ENCODE peak calls at places on chromosomes 5 and 9, in four cellular contexts. One of them, this sample, is unnamed.

GRCh38 chr5:160064979-160065619 is 54.2 kb downstream of the PWWP2A start:
- DNase-seq in transverse colon: peak
- DNase-seq in HFFc6: no peak
- DNase-seq in GM13977: no peak
- DNase-seq in this sample: peak

GRCh38 chr9:115944166-115944948 is 209.2 kb upstream of the PAPPA start:
- DNase-seq in transverse colon: peak
- DNase-seq in HFFc6: peak
- DNase-seq in GM13977: no peak
- DNase-seq in this sample: no peak

GRCh38 chr9:35756275-35756742 is 2.2 kb upstream of the MSMP start:
- DNase-seq in transverse colon: peak
- DNase-seq in HFFc6: peak
- DNase-seq in GM13977: no peak
- DNase-seq in this sample: peak

GRCh38 chr5:142425286-142426065 is 100.7 kb upstream of the SPRY4 start:
- DNase-seq in transverse colon: no peak
- DNase-seq in HFFc6: no peak
- DNase-seq in GM13977: no peak
- DNase-seq in this sample: no peak

GRCh38 chr5:945691-946541 is 53.2 kb downstream of the TRIP13 start:
- DNase-seq in transverse colon: no peak
- DNase-seq in HFFc6: no peak
- DNase-seq in GM13977: no peak
- DNase-seq in this sample: no peak

GRCh38 chr5:14871084-14871572 is 450 bp downstream of the ANKH start:
- DNase-seq in transverse colon: peak
- DNase-seq in HFFc6: no peak
- DNase-seq in GM13977: peak
- DNase-seq in this sample: peak

GRCh38 chr9:110143969-110144545 is 63.9 kb downstream of the C9orf152 start:
- DNase-seq in transverse colon: peak
- DNase-seq in HFFc6: no peak
- DNase-seq in GM13977: peak
- DNase-seq in this sample: no peak

GRCh38 chr5:68049053-68049713 is 166.4 kb upstream of the PIK3R1 start:
- DNase-seq in transverse colon: no peak
- DNase-seq in HFFc6: peak
- DNase-seq in GM13977: no peak
- DNase-seq in this sample: no peak

GRCh38 chr5:55603947-55604346 is 69.2 kb upstream of the PLPP1 start:
- DNase-seq in transverse colon: no peak
- DNase-seq in HFFc6: peak
- DNase-seq in GM13977: no peak
- DNase-seq in this sample: no peak

GRCh38 chr5:136891601-136892000 is 526.3 kb upstream of the TRPC7 start:
- DNase-seq in transverse colon: no peak
- DNase-seq in HFFc6: no peak
- DNase-seq in GM13977: no peak
- DNase-seq in this sample: no peak

GRCh38 chr5:139745800-139746690 is 49.6 kb upstream of the PSD2 start:
- DNase-seq in transverse colon: peak
- DNase-seq in HFFc6: peak
- DNase-seq in GM13977: peak
- DNase-seq in this sample: peak

GRCh38 chr5:19987594-19988345 is at the start of gene CDH18:
- DNase-seq in transverse colon: no peak
- DNase-seq in HFFc6: no peak
- DNase-seq in GM13977: peak
- DNase-seq in this sample: peak

GRCh38 chr9:28293691-28294090 is 720.4 kb upstream of the C9orf72 start:
- DNase-seq in transverse colon: no peak
- DNase-seq in HFFc6: no peak
- DNase-seq in GM13977: no peak
- DNase-seq in this sample: no peak

GRCh38 chr5:168192120-168192519 is 99.3 kb upstream of the WWC1 start:
- DNase-seq in transverse colon: no peak
- DNase-seq in HFFc6: no peak
- DNase-seq in GM13977: no peak
- DNase-seq in this sample: no peak

GRCh38 chr5:55232985-55233928 is at the start of gene CCNO:
- DNase-seq in transverse colon: peak
- DNase-seq in HFFc6: peak
- DNase-seq in GM13977: peak
- DNase-seq in this sample: peak

GRCh38 chr9:14365667-14366066 is 51.7 kb upstream of the NFIB start:
- DNase-seq in transverse colon: no peak
- DNase-seq in HFFc6: peak
- DNase-seq in GM13977: no peak
- DNase-seq in this sample: no peak

GRCh38 chr5:73694089-73694488 is 68.1 kb downstream of the ARHGEF28 start:
- DNase-seq in transverse colon: no peak
- DNase-seq in HFFc6: no peak
- DNase-seq in GM13977: peak
- DNase-seq in this sample: no peak

GRCh38 chr5:170579623-170580022 is 75.8 kb downstream of the KCNIP1 start:
- DNase-seq in transverse colon: no peak
- DNase-seq in HFFc6: no peak
- DNase-seq in GM13977: no peak
- DNase-seq in this sample: no peak

GRCh38 chr9:3451956-3452355 is 73.8 kb downstream of the RFX3 start:
- DNase-seq in transverse colon: no peak
- DNase-seq in HFFc6: no peak
- DNase-seq in GM13977: no peak
- DNase-seq in this sample: no peak

GRCh38 chr5:119302916-119303897 is 52.6 kb upstream of the TNFAIP8 start:
- DNase-seq in transverse colon: no peak
- DNase-seq in HFFc6: peak
- DNase-seq in GM13977: no peak
- DNase-seq in this sample: peak

GRCh38 chr5:14420136-14420808 is 161.3 kb upstream of the OTULINL start:
- DNase-seq in transverse colon: no peak
- DNase-seq in HFFc6: peak
- DNase-seq in GM13977: no peak
- DNase-seq in this sample: no peak

GRCh38 chr5:38338455-38338854 is 80.1 kb downstream of the EGFLAM start:
- DNase-seq in transverse colon: no peak
- DNase-seq in HFFc6: no peak
- DNase-seq in GM13977: no peak
- DNase-seq in this sample: no peak

GRCh38 chr9:101738566-101739183 is at the start of gene GRIN3A:
- DNase-seq in transverse colon: peak
- DNase-seq in HFFc6: no peak
- DNase-seq in GM13977: no peak
- DNase-seq in this sample: peak

GRCh38 chr5:8057764-8058163 is 188.8 kb downstream of the MTRR start:
- DNase-seq in transverse colon: no peak
- DNase-seq in HFFc6: no peak
- DNase-seq in GM13977: no peak
- DNase-seq in this sample: no peak

GRCh38 chr9:105608685-105609598 is 51.0 kb downstream of the FKTN start:
- DNase-seq in transverse colon: no peak
- DNase-seq in HFFc6: peak
- DNase-seq in GM13977: peak
- DNase-seq in this sample: no peak

GRCh38 chr5:93578813-93579560 is 2.0 kb downstream of the NR2F1-AS1 start:
- DNase-seq in transverse colon: no peak
- DNase-seq in HFFc6: no peak
- DNase-seq in GM13977: peak
- DNase-seq in this sample: peak

GRCh38 chr5:95284512-95285405 is at the start of gene MCTP1:
- DNase-seq in transverse colon: no peak
- DNase-seq in HFFc6: no peak
- DNase-seq in GM13977: peak
- DNase-seq in this sample: peak

GRCh38 chr5:40746703-40747102 is 9.1 kb downstream of the TTC33 start:
- DNase-seq in transverse colon: no peak
- DNase-seq in HFFc6: no peak
- DNase-seq in GM13977: no peak
- DNase-seq in this sample: no peak

GRCh38 chr5:132853790-132854189 is 12.5 kb downstream of the GDF9 start:
- DNase-seq in transverse colon: no peak
- DNase-seq in HFFc6: no peak
- DNase-seq in GM13977: no peak
- DNase-seq in this sample: no peak

GRCh38 chr5:13359326-13359725 is 585.2 kb downstream of the DNAH5 start:
- DNase-seq in transverse colon: no peak
- DNase-seq in HFFc6: no peak
- DNase-seq in GM13977: no peak
- DNase-seq in this sample: no peak

GRCh38 chr9:101254733-101255473 is 129.9 kb downstream of the BAAT start:
- DNase-seq in transverse colon: no peak
- DNase-seq in HFFc6: no peak
- DNase-seq in GM13977: no peak
- DNase-seq in this sample: no peak

GRCh38 chr5:94196959-94197358 is 421.4 kb downstream of the KIAA0825 start:
- DNase-seq in transverse colon: no peak
- DNase-seq in HFFc6: no peak
- DNase-seq in GM13977: no peak
- DNase-seq in this sample: no peak

GRCh38 chr5:114658179-114658578 is 296.3 kb downstream of the KCNN2 start:
- DNase-seq in transverse colon: no peak
- DNase-seq in HFFc6: peak
- DNase-seq in GM13977: no peak
- DNase-seq in this sample: no peak

GRCh38 chr9:4955836-4956235 is 29.2 kb upstream of the JAK2 start:
- DNase-seq in transverse colon: no peak
- DNase-seq in HFFc6: no peak
- DNase-seq in GM13977: no peak
- DNase-seq in this sample: no peak

GRCh38 chr5:59100875-59101274 is 518.0 kb downstream of the RAB3C start:
- DNase-seq in transverse colon: no peak
- DNase-seq in HFFc6: no peak
- DNase-seq in GM13977: no peak
- DNase-seq in this sample: no peak

GRCh38 chr9:16544842-16545241 is 325.6 kb downstream of the BNC2 start:
- DNase-seq in transverse colon: no peak
- DNase-seq in HFFc6: no peak
- DNase-seq in GM13977: no peak
- DNase-seq in this sample: no peak

GRCh38 chr9:19493174-19493811 is 84.5 kb downstream of the ACER2 start:
- DNase-seq in transverse colon: peak
- DNase-seq in HFFc6: peak
- DNase-seq in GM13977: peak
- DNase-seq in this sample: peak
- TF ChIP-seq CTCF in transverse colon: peak
- TF ChIP-seq CTCF in HFFc6: peak
- TF ChIP-seq CTCF in GM13977: peak
- TF ChIP-seq CTCF in this sample: peak

DNA sequence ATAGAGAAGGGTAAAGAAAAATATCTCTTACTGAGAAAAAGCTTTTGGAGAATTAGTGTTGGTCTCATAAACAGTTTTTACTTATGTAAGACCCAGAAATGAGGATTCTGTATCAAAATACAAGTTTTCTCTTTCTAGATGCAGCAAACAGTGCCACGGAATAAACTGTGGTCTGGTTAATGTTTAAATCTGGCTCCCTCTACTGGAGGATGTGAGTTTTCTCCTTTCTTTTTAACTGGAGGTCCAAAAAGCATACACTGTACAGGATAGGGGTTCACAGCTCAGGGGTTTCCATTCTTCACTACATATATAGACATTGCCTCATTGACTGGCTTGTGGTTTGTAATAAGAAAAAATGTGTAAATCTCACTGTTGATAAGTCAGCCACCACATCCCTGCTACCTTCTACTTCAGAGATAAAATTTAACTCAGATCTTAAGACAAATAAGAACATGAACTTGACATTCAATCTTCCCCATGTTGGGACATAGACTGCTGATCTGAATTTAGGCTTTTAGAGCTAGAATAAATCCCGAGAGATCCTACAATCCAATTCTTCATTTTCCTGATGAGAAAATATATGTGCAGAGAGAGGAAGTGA is 98.9 kb downstream of the CFAP95 start:
- DNase-seq in transverse colon: no peak
- DNase-seq in HFFc6: peak
- DNase-seq in GM13977: peak
- DNase-seq in this sample: no peak
- TF ChIP-seq CTCF in transverse colon: peak
- TF ChIP-seq CTCF in HFFc6: peak
- TF ChIP-seq CTCF in GM13977: peak
- TF ChIP-seq CTCF in this sample: peak

DNA sequence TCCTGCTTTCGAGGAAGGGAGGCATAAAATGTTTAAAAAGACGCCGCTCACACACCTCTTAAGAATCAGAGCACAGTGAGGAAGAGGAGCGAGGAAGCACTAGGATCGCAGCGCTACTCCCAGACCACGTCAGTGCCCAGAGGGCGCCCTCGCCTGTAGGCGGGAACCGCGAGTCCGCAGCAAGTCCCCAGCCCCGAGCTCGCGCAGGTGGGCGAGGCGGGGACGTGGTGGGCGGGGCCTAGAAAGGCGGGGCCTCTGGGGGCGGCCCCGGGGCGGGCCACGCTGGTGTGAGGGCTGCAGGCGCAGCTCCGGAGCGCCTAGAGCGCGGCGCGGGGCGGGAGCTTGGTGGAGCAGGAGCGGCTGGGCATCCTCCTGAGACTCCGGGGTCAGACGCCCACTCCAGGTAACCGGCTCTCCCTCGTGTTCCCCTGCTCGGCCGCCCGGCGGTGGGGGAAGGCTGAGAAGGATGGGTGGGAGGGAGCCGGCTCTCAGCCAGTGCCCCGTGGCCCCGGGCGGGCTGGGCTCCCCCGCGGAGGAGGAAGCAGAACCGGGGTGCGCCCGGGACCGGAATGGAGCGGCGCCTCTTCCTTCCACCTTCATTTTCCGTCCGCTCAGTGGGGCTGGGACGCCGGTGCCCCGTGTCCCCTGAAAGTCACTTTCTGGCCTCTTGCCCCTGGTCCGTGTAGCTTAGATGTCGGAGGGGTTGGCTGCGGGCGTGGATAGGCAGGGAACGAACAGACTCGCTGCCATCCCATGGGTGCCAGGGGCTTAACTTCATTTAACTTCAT is at the start of gene GCNT1:
- DNase-seq in transverse colon: peak
- DNase-seq in HFFc6: peak
- DNase-seq in GM13977: peak
- DNase-seq in this sample: peak
- TF ChIP-seq CTCF in transverse colon: peak
- TF ChIP-seq CTCF in HFFc6: peak
- TF ChIP-seq CTCF in GM13977: peak
- TF ChIP-seq CTCF in this sample: no peak

DNA sequence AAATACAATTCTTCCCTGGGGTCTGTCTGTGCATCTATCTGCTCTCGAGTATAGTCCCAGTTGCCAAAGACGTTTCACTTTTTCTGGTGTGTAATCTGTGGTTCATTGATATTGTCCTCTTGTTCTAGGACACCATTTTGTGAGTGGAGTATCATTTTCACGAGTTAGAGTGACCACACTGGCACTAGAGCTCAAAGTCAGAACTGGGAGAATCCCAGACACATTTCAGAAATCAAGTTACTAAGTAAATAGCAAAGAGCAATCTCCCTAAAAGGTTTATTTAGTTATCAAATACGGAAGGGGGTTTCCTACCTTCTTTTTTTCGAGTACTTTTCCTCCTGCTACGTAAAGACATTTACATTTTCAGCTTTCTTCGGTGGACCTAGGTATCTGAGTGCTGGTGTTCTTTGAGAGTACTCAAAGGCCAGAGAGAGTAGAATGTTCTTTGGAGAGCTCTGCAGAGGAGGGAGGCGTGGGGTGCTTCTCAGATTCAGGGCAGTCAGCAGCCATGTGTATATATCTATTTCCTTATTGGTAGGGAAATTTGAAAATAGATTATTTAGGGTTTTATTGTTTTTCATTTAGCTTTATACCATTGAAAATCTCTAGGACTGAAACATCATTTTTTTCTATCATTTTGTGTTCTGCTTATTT is 8.9 kb upstream of the HSPA9 start:
- DNase-seq in transverse colon: no peak
- DNase-seq in HFFc6: no peak
- DNase-seq in GM13977: no peak
- DNase-seq in this sample: no peak
- TF ChIP-seq CTCF in transverse colon: no peak
- TF ChIP-seq CTCF in HFFc6: no peak
- TF ChIP-seq CTCF in GM13977: no peak
- TF ChIP-seq CTCF in this sample: no peak